ENCODE peak calls at places on chromosomes 12 and 14, in ten cellular contexts. B is HFFc6; K is NCI-H2081; L is HTR-8/SVneo; F is activated naive CD8-positive, alpha-beta T cell treated with anti-CD3 and anti-CD28 coated beads for 36 hours; O is GM13977; G is GM18507; T is ELF-1; E is uterus; N is COR-L47. R is an unnamed sample.
A peak's percentile ranks its signal among the peaks of the same experiment; 100 is the strongest.

GRCh38 chr12:26122681-26123481 is 2.0 kb downstream of the BHLHE41 start:
- DNase-seq in L (peak; percentile 41), E (peak; percentile 81), O (peak; percentile 62), B (peak; percentile 68), F (peak; percentile 50), N (no peak), G (no peak), T (peak; percentile 60), K (no peak), R (no peak)

GRCh38 chr12:102965281-102966155 is 8.0 kb downstream of the ASCL1 start:
- DNase-seq in B (no peak), G (no peak), E (no peak), T (peak; percentile 15), F (no peak), L (no peak), N (peak; percentile 73), O (no peak), K (peak; percentile 75), R (no peak)

GRCh38 chr14:61567838-61568571 is 127.3 kb upstream of the HIF1A start:
- DNase-seq in N (no peak), E (no peak), F (no peak), O (peak; percentile 40), G (no peak), B (no peak), K (no peak), T (peak; percentile 66), L (no peak), R (no peak)

GRCh38 chr14:100669468-100669867 is 57.2 kb upstream of the DLK1 start:
- DNase-seq in N (no peak), B (no peak), E (no peak), K (no peak), F (no peak), G (no peak), L (no peak), O (no peak), T (no peak), R (no peak)

GRCh38 chr12:29943683-29944082 is 159.9 kb upstream of the TMTC1 start:
- DNase-seq in N (no peak), E (no peak), O (no peak), T (no peak), B (no peak), F (no peak), L (no peak), K (no peak), G (no peak), R (no peak)

GRCh38 chr14:101125719-101126375 is 222.3 kb upstream of the RTL1 start:
- DNase-seq in B (no peak), K (no peak), N (no peak), L (no peak), E (peak; percentile 11), O (no peak), T (no peak), G (no peak), F (no peak), R (no peak)

GRCh38 chr12:58529114-58529665 is 391.1 kb downstream of the LRIG3 start:
- DNase-seq in E (no peak), T (no peak), O (no peak), B (peak; percentile 66), F (no peak), L (no peak), G (no peak), N (no peak), K (no peak), R (peak; percentile 44)

GRCh38 chr14:76891436-76891835 is 65.2 kb downstream of the LRRC74A start:
- DNase-seq in G (no peak), L (no peak), B (peak; percentile 34), N (no peak), O (no peak), K (no peak), E (no peak), F (no peak), T (no peak), R (no peak)

GRCh38 chr12:59444932-59445331 is 150.9 kb upstream of the SLC16A7 start:
- DNase-seq in T (no peak), N (no peak), K (no peak), F (no peak), E (no peak), L (no peak), B (peak; percentile 37), O (no peak), G (no peak), R (no peak)

GRCh38 chr14:31934767-31935266 is 142.3 kb upstream of the ARHGAP5 start:
- DNase-seq in B (peak; percentile 15), F (no peak), O (no peak), N (peak; percentile 70), K (peak; percentile 63), T (peak; percentile 79), G (no peak), L (peak; percentile 58), E (no peak), R (no peak)

GRCh38 chr12:113781415-113782198 is 184.5 kb downstream of the RBM19 start:
- DNase-seq in F (no peak), O (no peak), E (no peak), G (no peak), L (no peak), B (peak; percentile 63), K (no peak), T (no peak), N (no peak), R (peak; percentile 57)

GRCh38 chr14:60508707-60509437 is at the start of gene SIX6:
- DNase-seq in B (no peak), K (peak; percentile 68), G (no peak), E (no peak), O (no peak), T (peak; percentile 88), F (peak; percentile 25), N (peak; percentile 64), L (peak; percentile 68), R (no peak)

GRCh38 chr14:88037270-88037669 is 32.3 kb downstream of the GPR65 start:
- DNase-seq in G (no peak), O (no peak), L (no peak), E (no peak), B (no peak), F (no peak), T (no peak), N (no peak), K (no peak), R (no peak)

GRCh38 chr14:64137657-64138290 is 156.4 kb downstream of the ESR2 start:
- DNase-seq in F (no peak), L (no peak), T (peak; percentile 7), G (no peak), N (no peak), E (no peak), K (no peak), O (peak; percentile 15), B (peak; percentile 7), R (no peak)

GRCh38 chr12:88471641-88472040 is 108.6 kb downstream of the KITLG start:
- DNase-seq in B (peak; percentile 45), E (no peak), N (no peak), L (no peak), O (no peak), K (no peak), F (no peak), G (no peak), T (no peak), R (peak; percentile 70)

GRCh38 chr14:104343690-104344640 is 205.6 kb downstream of the KIF26A start:
- DNase-seq in O (no peak), G (no peak), N (peak; percentile 54), B (no peak), E (no peak), K (no peak), F (no peak), T (peak; percentile 43), L (no peak), R (no peak)

GRCh38 chr14:99527427-99528076 is 46.3 kb downstream of the CCNK start:
- DNase-seq in T (no peak), B (no peak), N (no peak), G (no peak), K (no peak), F (no peak), O (no peak), E (no peak), L (no peak), R (no peak)

GRCh38 chr14:76836029-76836630 is 9.9 kb downstream of the LRRC74A start:
- DNase-seq in K (no peak), B (no peak), F (no peak), G (no peak), E (no peak), L (no peak), T (no peak), O (no peak), N (no peak), R (no peak)

GRCh38 chr14:68027276-68027675 is 207.7 kb downstream of the RAD51B start:
- DNase-seq in L (no peak), B (peak; percentile 28), K (no peak), E (no peak), G (no peak), N (no peak), O (no peak), F (no peak), T (no peak), R (no peak)

GRCh38 chr14:92897922-92898599 is 24.9 kb upstream of the CHGA start:
- DNase-seq in N (no peak), E (no peak), T (no peak), O (no peak), G (no peak), B (no peak), F (peak; percentile 64), L (no peak), K (no peak), R (no peak)

GRCh38 chr14:22448035-22448904 is 140.8 kb downstream of the DAD1 start:
- DNase-seq in G (no peak), T (no peak), K (no peak), F (no peak), B (no peak), N (no peak), O (no peak), L (no peak), E (no peak), R (no peak)

GRCh38 chr14:87994974-87995373 is 2.0 kb upstream of the GALC start:
- DNase-seq in B (no peak), T (no peak), E (no peak), L (no peak), G (no peak), N (no peak), O (peak; percentile 51), K (no peak), F (peak; percentile 25), R (no peak)

GRCh38 chr14:60642790-60643397 is 6.4 kb downstream of the SIX1 start:
- DNase-seq in O (no peak), G (no peak), B (no peak), K (no peak), N (no peak), L (no peak), E (no peak), F (no peak), T (no peak), R (no peak)

GRCh38 chr12:2960996-2961616 is 1.9 kb downstream of the TEAD4 start:
- DNase-seq in G (no peak), N (no peak), F (no peak), L (no peak), B (no peak), O (no peak), E (no peak), T (no peak), K (no peak), R (no peak)

R was measured in GM04503.